ENCODE peak calls at places on chromosome 12, in five cellular contexts. E is adrenal gland, R is NCI-H748 treated with DMSO at 0.1 percent for 48 hours, H is endothelial cell, Y is GM12865. B is an unnamed sample.

GRCh38 chr12:101795013-101795412 is 35.7 kb downstream of the GNPTAB start:
- DNase-seq in E (no peak), R (no peak), H (no peak), Y (no peak), B (no peak)

GRCh38 chr12:34350092-34351041 is 328.1 kb downstream of the ALG10 start:
- DNase-seq in E (no peak), R (peak), H (no peak), Y (no peak), B (no peak)

GRCh38 chr12:100901266-100901665 is 106.7 kb downstream of the ANO4 start:
- DNase-seq in E (no peak), R (no peak), H (no peak), Y (no peak), B (no peak)

GRCh38 chr12:129720618-129721017 is 183.2 kb downstream of the TMEM132D start:
- DNase-seq in E (no peak), R (no peak), H (no peak), Y (no peak), B (no peak)

GRCh38 chr12:101963703-101964102 is 86.3 kb downstream of the DRAM1 start:
- DNase-seq in E (no peak), R (no peak), H (no peak), Y (no peak), B (no peak)

GRCh38 chr12:26524862-26525465 is 308.0 kb downstream of the ITPR2 start:
- DNase-seq in E (peak), R (no peak), H (no peak), Y (peak), B (no peak)

GRCh38 chr12:45566257-45566656 is 163.2 kb upstream of the ARID2 start:
- DNase-seq in E (no peak), R (no peak), H (no peak), Y (no peak), B (no peak)

GRCh38 chr12:95201056-95201670 is 16.1 kb downstream of the FGD6 start:
- DNase-seq in E (no peak), R (no peak), H (no peak), Y (peak), B (no peak)

GRCh38 chr12:100868487-100868886 is 73.9 kb downstream of the ANO4 start:
- DNase-seq in E (no peak), R (no peak), H (no peak), Y (no peak), B (no peak)

GRCh38 chr12:727321-727720 is 25.1 kb upstream of the WNK1 start:
- DNase-seq in E (no peak), R (no peak), H (no peak), Y (no peak), B (no peak)

GRCh38 chr12:50062733-50063452 is 5.5 kb downstream of the ASIC1 start:
- DNase-seq in E (no peak), R (no peak), H (no peak), Y (no peak), B (no peak)

GRCh38 chr12:55703288-55703687 is 4.4 kb downstream of the ITGA7 start:
- DNase-seq in E (no peak), R (no peak), H (no peak), Y (no peak), B (no peak)

B was measured in D341Med.